ENCODE peak calls at places on chromosomes 12 and 14, in ten cellular contexts. O is dorsolateral prefrontal cortex, M is neural progenitor cell, B is pancreas, G is lower lobe of right lung, Q is HFF-Myc, T is fibroblast of lung, K is ascending aorta, X is mammary epithelial cell, E is epithelial cell of esophagus. R is an unnamed sample.
A peak's percentile ranks its signal among the peaks of the same experiment; 100 is the strongest.

GRCh38 chr12:10031771-10032175 is 1.3 kb downstream of the CLEC9A start:
- DNase-seq in O (no peak), M (no peak), B (no peak), G (no peak), Q (peak; percentile 37), T (peak; percentile 48), K (no peak), X (peak; percentile 75), E (peak; percentile 91), R (no peak)

GRCh38 chr12:67991158-67991557 is 1.9 kb downstream of the IFNG-AS1 start:
- DNase-seq in O (no peak), M (no peak), B (no peak), G (no peak), Q (no peak), T (no peak), K (no peak), X (no peak), E (no peak), R (no peak)

GRCh38 chr14:94038921-94039629 is 12.9 kb downstream of the OTUB2 start:
- DNase-seq in O (no peak), M (no peak), B (no peak), G (no peak), Q (no peak), T (no peak), K (no peak), X (no peak), E (no peak), R (no peak)

GRCh38 chr12:15152864-15153263 is 68.4 kb downstream of the RERG start:
- DNase-seq in O (no peak), M (no peak), B (no peak), G (no peak), Q (no peak), T (peak; percentile 83), K (no peak), X (peak; percentile 34), E (peak; percentile 84), R (no peak)

GRCh38 chr14:97395068-97395467 is 597.9 kb downstream of the VRK1 start:
- DNase-seq in O (no peak), M (no peak), B (no peak), G (no peak), Q (no peak), T (no peak), K (no peak), X (no peak), E (no peak), R (no peak)

GRCh38 chr14:92655802-92656201 is 92.6 kb downstream of the LGMN start:
- DNase-seq in O (no peak), M (no peak), B (no peak), G (no peak), Q (no peak), T (no peak), K (no peak), X (no peak), E (no peak), R (no peak)

GRCh38 chr14:105487449-105487985 is 831 bp downstream of the CRIP1 start:
- DNase-seq in O (no peak), M (peak; percentile 58), B (no peak), G (peak; percentile 87), Q (no peak), T (no peak), K (no peak), X (no peak), E (no peak), R (no peak)

GRCh38 chr12:50934981-50935807 is 17.1 kb upstream of the HIGD1C start:
- DNase-seq in O (no peak), M (no peak), B (no peak), G (no peak), Q (no peak), T (peak; percentile 73), K (no peak), X (no peak), E (peak; percentile 36), R (no peak)

GRCh38 chr12:69949324-69949723 is 124.3 kb downstream of the MYRFL start:
- DNase-seq in O (no peak), M (no peak), B (no peak), G (no peak), Q (no peak), T (no peak), K (no peak), X (no peak), E (no peak), R (no peak)

GRCh38 chr12:6927379-6927991 is at the start of gene ATN1:
- DNase-seq in O (peak; percentile 75), M (peak; percentile 84), B (peak; percentile 83), G (peak; percentile 77), Q (no peak), T (peak; percentile 87), K (peak; percentile 91), X (peak; percentile 48), E (peak; percentile 48), R (peak; percentile 83)

DNA sequence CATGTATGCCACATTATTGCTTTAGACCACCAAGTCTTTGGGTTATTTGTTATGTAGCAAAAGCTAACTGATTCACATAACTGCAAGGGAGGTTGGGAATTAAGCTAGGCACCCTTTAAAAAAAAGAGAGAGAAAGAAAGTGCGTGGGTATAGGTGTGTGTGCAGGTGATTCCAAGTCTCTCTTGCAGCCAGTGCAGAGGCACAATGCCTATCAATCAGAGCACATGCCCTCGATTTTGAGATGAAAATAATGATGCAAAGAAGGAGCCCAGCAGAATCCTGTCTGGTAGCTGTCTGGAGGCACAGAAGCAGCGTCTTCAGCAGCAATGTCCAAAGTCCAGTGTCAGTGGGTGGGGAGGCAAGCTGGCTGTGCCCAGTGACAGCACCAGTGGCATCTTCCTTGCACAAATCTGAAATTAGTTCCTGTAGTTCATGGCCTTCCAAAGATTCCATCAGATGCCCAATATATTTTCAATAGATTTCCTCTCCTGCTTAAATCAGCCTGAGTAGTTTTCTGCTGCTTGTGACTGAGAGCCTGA is 62.4 kb upstream of the TBPL2 start:
- DNase-seq in O (no peak), M (no peak), B (no peak), G (no peak), Q (no peak), T (no peak), K (no peak), X (no peak), E (no peak), R (no peak)
- TF ChIP-seq CTCF in O (no peak), M (no peak), B (no peak), G (no peak), Q (no peak), T (no peak), K (no peak), X (no peak), E (no peak), R (no peak)

GRCh38 chr12:108691154-108691994 is 39.9 kb downstream of the CORO1C start:
- DNase-seq in O (peak; percentile 98), M (peak; percentile 93), B (peak; percentile 81), G (peak; percentile 92), Q (peak; percentile 99), T (peak; percentile 99), K (peak; percentile 98), X (peak; percentile 100), E (peak; percentile 99), R (peak; percentile 99)

GRCh38 chr12:108691995-108692808 is 39.1 kb downstream of the CORO1C start:
- DNase-seq in O (peak; percentile 79), M (peak; percentile 26), B (no peak), G (peak; percentile 59), Q (no peak), T (no peak), K (no peak), X (no peak), E (no peak), R (peak; percentile 53)

GRCh38 chr12:108689314-108690190 is 41.8 kb downstream of the CORO1C start:
- DNase-seq in O (peak; percentile 53), M (no peak), B (no peak), G (peak; percentile 50), Q (no peak), T (peak; percentile 73), K (no peak), X (no peak), E (no peak), R (peak; percentile 50)

GRCh38 chr12:108690191-108690518 is 41.2 kb downstream of the CORO1C start:
- DNase-seq in O (no peak), M (no peak), B (no peak), G (no peak), Q (no peak), T (no peak), K (no peak), X (no peak), E (no peak), R (no peak)

GRCh38 chr12:108690799-108691153 is 40.5 kb downstream of the CORO1C start:
- DNase-seq in O (no peak), M (no peak), B (no peak), G (no peak), Q (no peak), T (no peak), K (no peak), X (no peak), E (no peak), R (no peak)
- H3K4me3 ChIP-seq in O (peak overlapping the region; percentile 40), M (no peak overlapping the region), B (no peak overlapping the region), G (peak overlapping the region; percentile 31), Q (peak overlapping the region; percentile 31), T (peak overlapping the region; percentile 50), K (peak overlapping the region; percentile 50), X (peak overlapping the region; percentile 6), E (peak overlapping the region; percentile 23), R (peak overlapping the region; percentile 51)

DNA sequence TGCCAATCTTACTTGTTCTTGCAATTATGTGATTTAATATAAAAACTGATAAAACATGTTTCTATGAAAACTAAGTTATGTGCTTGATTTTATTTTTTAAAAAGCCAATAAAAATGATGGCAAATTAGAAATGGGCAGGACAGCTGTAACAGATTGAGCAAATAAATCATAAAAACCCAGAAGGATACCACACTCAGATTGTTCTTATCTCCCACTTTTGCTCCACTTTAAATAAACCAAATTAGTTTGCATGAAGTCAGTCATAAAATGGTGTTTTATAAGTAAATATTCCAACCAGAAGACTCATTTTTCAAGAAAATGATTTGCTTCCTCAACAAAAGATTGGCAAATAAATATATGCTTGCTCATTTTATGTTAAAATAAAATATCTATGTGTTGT is 307.9 kb upstream of the G2E3 start:
- DNase-seq in O (no peak), M (no peak), B (no peak), G (no peak), Q (no peak), T (no peak), K (no peak), X (no peak), E (no peak), R (no peak)
- TF ChIP-seq CTCF in O (no peak), M (no peak), B (no peak), G (no peak), Q (no peak), T (no peak), K (no peak), X (no peak), E (no peak), R (no peak)

DNA sequence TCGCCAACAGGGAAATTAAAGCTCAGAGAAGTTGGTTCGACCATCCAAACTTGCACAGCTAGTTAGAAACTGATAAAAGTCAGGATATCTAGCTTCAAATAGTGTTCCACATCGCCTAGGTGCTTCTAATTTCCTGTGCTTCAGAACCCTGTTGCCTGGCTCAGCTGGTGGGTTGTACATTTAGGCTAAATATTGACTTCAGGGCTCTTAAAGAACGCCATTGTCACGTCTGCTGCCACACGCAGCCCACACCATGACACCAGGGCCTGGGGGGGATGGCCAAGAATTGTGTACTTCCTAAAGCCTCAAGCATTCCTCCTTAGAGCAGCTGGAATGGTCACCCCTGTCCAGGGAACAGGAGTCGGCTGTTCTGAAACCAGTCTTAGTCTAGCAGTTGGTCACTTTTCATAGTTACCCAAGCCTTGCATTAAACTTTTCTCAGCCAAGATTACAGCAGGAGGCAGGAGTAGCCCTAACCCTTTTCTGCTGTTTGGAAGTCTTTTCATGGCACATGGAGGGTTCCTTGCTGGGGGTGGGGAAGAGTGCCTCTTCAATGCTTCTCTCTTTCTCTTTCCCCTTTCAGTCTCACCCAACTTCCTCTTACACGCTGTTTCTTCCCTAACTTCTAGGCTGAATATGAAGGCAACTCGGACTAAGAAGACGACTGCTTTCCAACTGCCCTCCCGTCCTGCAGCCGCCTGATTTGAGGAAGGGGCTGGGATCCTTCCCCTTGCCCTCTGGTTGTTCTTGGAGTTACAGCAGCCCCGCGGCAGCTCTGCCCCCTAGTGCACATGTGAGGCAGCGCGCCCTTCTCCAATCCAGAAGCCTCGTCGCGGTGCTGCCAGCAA is 17.1 kb downstream of the FOS start:
- DNase-seq in O (peak; percentile 83), M (peak; percentile 92), B (peak; percentile 91), G (peak; percentile 86), Q (no peak), T (peak; percentile 72), K (peak; percentile 89), X (peak; percentile 59), E (peak; percentile 75), R (peak; percentile 82)
- H3K4me3 ChIP-seq in O (peak overlapping the region; percentile 66), M (peak overlapping the region; percentile 53), B (peak overlapping the region; percentile 56), G (peak overlapping the region; percentile 72), Q (peak overlapping the region; percentile 58), T (peak overlapping the region; percentile 71), K (peak overlapping the region; percentile 78), X (peak overlapping the region; percentile 73), E (peak overlapping the region; percentile 74), R (peak overlapping the region; percentile 71)